ENCODE peak calls at places on chromosomes 1 and 21, in five cellular contexts. One of them, this sample, is unnamed.

GRCh38 chr21:33127154-33127893 is 57.4 kb downstream of the OLIG1 start:
- DNase-seq in astrocyte: peak
- DNase-seq in Panc1: peak
- DNase-seq in caudate nucleus: peak
- DNase-seq in PC-9: no peak
- DNase-seq in this sample: peak

GRCh38 chr1:232423591-232423990 is 206.3 kb downstream of the SIPA1L2 start:
- DNase-seq in PC-9: no peak
- DNase-seq in Panc1: no peak
- DNase-seq in caudate nucleus: no peak
- DNase-seq in astrocyte: no peak
- DNase-seq in this sample: no peak

GRCh38 chr1:151854658-151855057 is 1.1 kb upstream of the THEM5 start:
- DNase-seq in astrocyte: no peak
- DNase-seq in caudate nucleus: no peak
- DNase-seq in Panc1: no peak
- DNase-seq in PC-9: no peak
- DNase-seq in this sample: no peak

GRCh38 chr1:29465755-29466154 is 229.4 kb downstream of the PTPRU start:
- DNase-seq in Panc1: no peak
- DNase-seq in astrocyte: peak
- DNase-seq in PC-9: no peak
- DNase-seq in caudate nucleus: no peak
- DNase-seq in this sample: no peak

GRCh38 chr1:116940809-116941640 is 31.3 kb downstream of the PTGFRN start:
- DNase-seq in astrocyte: no peak
- DNase-seq in PC-9: no peak
- DNase-seq in Panc1: no peak
- DNase-seq in caudate nucleus: no peak
- DNase-seq in this sample: no peak

GRCh38 chr21:44702111-44702972 is 5.4 kb downstream of the KRTAP10-12 start:
- DNase-seq in PC-9: no peak
- DNase-seq in caudate nucleus: no peak
- DNase-seq in Panc1: no peak
- DNase-seq in astrocyte: no peak
- DNase-seq in this sample: no peak

GRCh38 chr1:154346276-154346914 is 21.1 kb downstream of the ATP8B2 start:
- DNase-seq in Panc1: no peak
- DNase-seq in astrocyte: no peak
- DNase-seq in caudate nucleus: no peak
- DNase-seq in PC-9: no peak
- DNase-seq in this sample: no peak

GRCh38 chr1:154730986-154731489 is 123.1 kb upstream of the ADAR start:
- DNase-seq in astrocyte: peak
- DNase-seq in caudate nucleus: peak
- DNase-seq in Panc1: no peak
- DNase-seq in PC-9: no peak
- DNase-seq in this sample: no peak

GRCh38 chr1:56099766-56100165 is 479.6 kb downstream of the PLPP3 start:
- DNase-seq in caudate nucleus: no peak
- DNase-seq in Panc1: no peak
- DNase-seq in astrocyte: no peak
- DNase-seq in PC-9: no peak
- DNase-seq in this sample: no peak

GRCh38 chr1:229344139-229344538 is 1.3 kb upstream of the CCSAP start:
- DNase-seq in Panc1: no peak
- DNase-seq in PC-9: no peak
- DNase-seq in caudate nucleus: no peak
- DNase-seq in astrocyte: no peak
- DNase-seq in this sample: no peak

GRCh38 chr1:20380616-20381035 is 90.0 kb downstream of the VWA5B1 start:
- DNase-seq in PC-9: no peak
- DNase-seq in Panc1: no peak
- DNase-seq in caudate nucleus: no peak
- DNase-seq in astrocyte: peak
- DNase-seq in this sample: no peak

GRCh38 chr21:21262048-21262447 is 263.8 kb downstream of the NCAM2 start:
- DNase-seq in Panc1: no peak
- DNase-seq in caudate nucleus: no peak
- DNase-seq in astrocyte: no peak
- DNase-seq in PC-9: no peak
- DNase-seq in this sample: no peak

GRCh38 chr1:14552246-14552970 is 46.1 kb upstream of the KAZN start:
- DNase-seq in PC-9: no peak
- DNase-seq in caudate nucleus: peak
- DNase-seq in astrocyte: no peak
- DNase-seq in Panc1: no peak
- DNase-seq in this sample: no peak

GRCh38 chr1:212106286-212106792 is 70.8 kb downstream of the DTL start:
- DNase-seq in Panc1: no peak
- DNase-seq in PC-9: no peak
- DNase-seq in caudate nucleus: no peak
- DNase-seq in astrocyte: no peak
- DNase-seq in this sample: no peak

GRCh38 chr1:51615780-51616291 is 1.1 kb upstream of the OSBPL9 start:
- DNase-seq in Panc1: no peak
- DNase-seq in PC-9: no peak
- DNase-seq in caudate nucleus: no peak
- DNase-seq in astrocyte: no peak
- DNase-seq in this sample: no peak

GRCh38 chr1:233006582-233006981 is 56.2 kb downstream of the NTPCR start:
- DNase-seq in caudate nucleus: no peak
- DNase-seq in Panc1: no peak
- DNase-seq in PC-9: no peak
- DNase-seq in astrocyte: no peak
- DNase-seq in this sample: no peak

GRCh38 chr1:16720403-16721223 is 19.7 kb upstream of the RNU1-4 start:
- DNase-seq in PC-9: no peak
- DNase-seq in Panc1: no peak
- DNase-seq in caudate nucleus: no peak
- DNase-seq in astrocyte: peak
- DNase-seq in this sample: no peak

GRCh38 chr1:205975387-205975998 is 27.7 kb downstream of the RAB7B start:
- DNase-seq in caudate nucleus: no peak
- DNase-seq in PC-9: peak
- DNase-seq in astrocyte: no peak
- DNase-seq in Panc1: no peak
- DNase-seq in this sample: no peak

GRCh38 chr1:119924948-119925898 is 28.9 kb upstream of the ADAM30 start:
- DNase-seq in astrocyte: no peak
- DNase-seq in PC-9: no peak
- DNase-seq in caudate nucleus: no peak
- DNase-seq in Panc1: no peak
- DNase-seq in this sample: no peak

GRCh38 chr1:226553594-226554279 is 5.2 kb downstream of the STUM start:
- DNase-seq in PC-9: no peak
- DNase-seq in astrocyte: no peak
- DNase-seq in Panc1: no peak
- DNase-seq in caudate nucleus: no peak
- DNase-seq in this sample: no peak

GRCh38 chr1:207069858-207070506 is 16.9 kb downstream of the PFKFB2 start:
- DNase-seq in caudate nucleus: no peak
- DNase-seq in astrocyte: no peak
- DNase-seq in PC-9: no peak
- DNase-seq in Panc1: no peak
- DNase-seq in this sample: no peak

GRCh38 chr1:97202981-97203380 is 481.4 kb downstream of the PTBP2 start:
- DNase-seq in PC-9: no peak
- DNase-seq in Panc1: no peak
- DNase-seq in caudate nucleus: no peak
- DNase-seq in astrocyte: no peak
- DNase-seq in this sample: no peak

GRCh38 chr1:7938070-7938469 is 2.6 kb downstream of the TNFRSF9 start:
- DNase-seq in astrocyte: no peak
- DNase-seq in caudate nucleus: no peak
- DNase-seq in PC-9: no peak
- DNase-seq in Panc1: no peak
- DNase-seq in this sample: no peak

GRCh38 chr1:211967704-211968103 is 67.7 kb downstream of the INTS7 start:
- DNase-seq in caudate nucleus: no peak
- DNase-seq in Panc1: no peak
- DNase-seq in PC-9: no peak
- DNase-seq in astrocyte: no peak
- DNase-seq in this sample: no peak

GRCh38 chr1:246153796-246154212 is 353.3 kb downstream of the SMYD3 start:
- DNase-seq in caudate nucleus: no peak
- DNase-seq in Panc1: no peak
- DNase-seq in astrocyte: peak
- DNase-seq in PC-9: no peak
- DNase-seq in this sample: no peak

GRCh38 chr1:38779491-38779890 is 80.1 kb downstream of the RRAGC start:
- DNase-seq in Panc1: no peak
- DNase-seq in PC-9: no peak
- DNase-seq in astrocyte: no peak
- DNase-seq in caudate nucleus: no peak
- DNase-seq in this sample: no peak
- H3K27ac ChIP-seq in Panc1: no peak
- H3K27ac ChIP-seq in PC-9: no peak
- H3K27ac ChIP-seq in astrocyte: no peak
- H3K27ac ChIP-seq in caudate nucleus: no peak
- H3K27ac ChIP-seq in this sample: no peak

GRCh38 chr21:31714741-31715365 is 17.1 kb downstream of the SCAF4 start:
- DNase-seq in PC-9: no peak
- DNase-seq in Panc1: no peak
- DNase-seq in caudate nucleus: no peak
- DNase-seq in astrocyte: no peak
- DNase-seq in this sample: no peak
- H3K27ac ChIP-seq in PC-9: no peak
- H3K27ac ChIP-seq in Panc1: no peak
- H3K27ac ChIP-seq in caudate nucleus: no peak
- H3K27ac ChIP-seq in astrocyte: no peak
- H3K27ac ChIP-seq in this sample: no peak

GRCh38 chr1:64996541-64997257 is 30.4 kb upstream of the JAK1 start:
- DNase-seq in PC-9: no peak
- DNase-seq in astrocyte: no peak
- DNase-seq in Panc1: no peak
- DNase-seq in caudate nucleus: no peak
- DNase-seq in this sample: no peak
- H3K27ac ChIP-seq in PC-9: no peak
- H3K27ac ChIP-seq in astrocyte: no peak
- H3K27ac ChIP-seq in Panc1: no peak
- H3K27ac ChIP-seq in caudate nucleus: no peak
- H3K27ac ChIP-seq in this sample: no peak

GRCh38 chr1:156669794-156670193 is 7.4 kb downstream of the NES start:
- DNase-seq in astrocyte: no peak
- DNase-seq in Panc1: no peak
- DNase-seq in PC-9: no peak
- DNase-seq in caudate nucleus: no peak
- DNase-seq in this sample: no peak

GRCh38 chr1:156670359-156670758 is 6.8 kb downstream of the NES start:
- DNase-seq in astrocyte: no peak
- DNase-seq in caudate nucleus: no peak
- DNase-seq in PC-9: no peak
- DNase-seq in Panc1: no peak
- DNase-seq in this sample: no peak

GRCh38 chr1:156667968-156668709 is 9.1 kb downstream of the NES start:
- DNase-seq in caudate nucleus: no peak
- DNase-seq in astrocyte: no peak
- DNase-seq in PC-9: no peak
- DNase-seq in Panc1: no peak
- DNase-seq in this sample: no peak

GRCh38 chr1:156667610-156667967 is 9.6 kb downstream of the NES start:
- DNase-seq in astrocyte: no peak
- DNase-seq in PC-9: no peak
- DNase-seq in caudate nucleus: no peak
- DNase-seq in Panc1: no peak
- DNase-seq in this sample: no peak

GRCh38 chr1:156668801-156669637 is 8.2 kb downstream of the NES start:
- DNase-seq in caudate nucleus: no peak
- DNase-seq in PC-9: no peak
- DNase-seq in Panc1: no peak
- DNase-seq in astrocyte: no peak
- DNase-seq in this sample: no peak
- H3K27ac ChIP-seq in caudate nucleus: no peak
- H3K27ac ChIP-seq in PC-9: no peak
- H3K27ac ChIP-seq in Panc1: peak
- H3K27ac ChIP-seq in astrocyte: no peak
- H3K27ac ChIP-seq in this sample: no peak

GRCh38 chr1:54285815-54286214 is 85.8 kb downstream of the MRPL37 start:
- DNase-seq in Panc1: no peak
- DNase-seq in astrocyte: no peak
- DNase-seq in PC-9: no peak
- DNase-seq in caudate nucleus: no peak
- DNase-seq in this sample: no peak
- H3K27ac ChIP-seq in Panc1: no peak
- H3K27ac ChIP-seq in astrocyte: no peak
- H3K27ac ChIP-seq in PC-9: no peak
- H3K27ac ChIP-seq in caudate nucleus: no peak
- H3K27ac ChIP-seq in this sample: no peak

DNA sequence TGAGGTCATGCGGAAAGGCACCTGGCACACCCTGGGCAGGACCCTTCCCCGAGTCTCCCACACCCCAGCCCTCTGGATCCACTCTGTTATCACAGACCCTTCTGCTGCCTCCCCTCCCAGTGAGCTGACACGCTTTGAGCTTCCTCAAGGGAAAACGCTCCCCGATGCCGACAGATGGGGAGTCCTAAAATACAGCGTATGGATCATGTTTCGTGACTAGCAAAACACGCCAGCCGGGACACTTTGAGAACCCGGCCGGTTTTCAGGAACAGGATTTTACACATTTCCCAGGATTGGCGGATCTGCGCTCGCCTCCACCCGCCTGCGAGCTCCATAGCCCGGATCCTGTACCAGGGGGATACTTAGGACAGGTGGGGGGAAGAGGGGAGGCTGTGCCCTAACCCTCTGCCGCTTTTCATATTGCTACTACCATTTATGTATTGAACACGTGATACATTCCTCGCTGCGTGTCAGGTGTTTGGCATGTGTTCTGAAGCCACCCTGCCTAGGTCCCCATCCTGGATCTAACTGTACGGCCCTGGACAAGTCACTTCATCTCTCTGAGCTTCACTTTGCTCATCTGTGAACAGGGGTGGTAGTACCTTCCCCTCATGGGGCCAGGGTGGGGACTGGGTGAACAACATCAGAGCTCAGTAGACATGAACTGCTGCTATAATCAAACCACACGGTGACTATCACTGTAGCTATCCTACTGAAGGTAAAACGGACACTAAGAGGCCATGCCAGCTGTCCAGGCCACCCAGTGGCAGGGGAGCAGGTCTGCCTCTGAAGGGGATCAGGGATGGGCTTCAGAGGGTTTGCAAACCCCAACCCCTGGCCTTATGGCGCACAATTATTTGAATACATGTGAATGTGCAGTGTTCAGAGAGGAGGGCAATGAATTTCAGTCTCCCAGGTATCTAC is 63.2 kb downstream of the SSBP3 start:
- DNase-seq in astrocyte: no peak
- DNase-seq in caudate nucleus: no peak
- DNase-seq in PC-9: no peak
- DNase-seq in Panc1: no peak
- DNase-seq in this sample: no peak
- H3K27ac ChIP-seq in astrocyte: no peak
- H3K27ac ChIP-seq in caudate nucleus: no peak
- H3K27ac ChIP-seq in PC-9: no peak
- H3K27ac ChIP-seq in Panc1: no peak
- H3K27ac ChIP-seq in this sample: no peak

This sample was measured in iPS DF 6.9.